ENCODE peak calls at places on chromosomes 16 and 17, in ten cellular contexts. Y is astrocyte of the cerebellum, G is dorsolateral prefrontal cortex, P is tibial artery, R is mammary epithelial cell, D is bronchial epithelial cell, X is epithelial cell of proximal tubule, H is AG04450, U is progenitor cell of endocrine pancreas, C is HCT116. Q is an unnamed sample.

GRCh38 chr16:26433807-26434206 is 632.9 kb upstream of the C16orf82 start:
- DNase-seq in Y (no peak), G (no peak), P (no peak), R (no peak), D (no peak), X (no peak), H (no peak), U (no peak), C (no peak), Q (no peak)

GRCh38 chr16:1816396-1817275 is 10.0 kb downstream of the HAGH start:
- DNase-seq in Y (no peak), G (no peak), P (no peak), R (no peak), D (no peak), X (no peak), H (no peak), U (no peak), C (no peak), Q (no peak)

GRCh38 chr17:76582660-76583059 is 3.0 kb downstream of the ST6GALNAC2 start:
- DNase-seq in Y (no peak), G (no peak), P (no peak), R (peak; percentile 90), D (peak; percentile 94), X (no peak), H (no peak), U (no peak), C (no peak), Q (peak; percentile 60)

GRCh38 chr17:78484300-78485159 is 92.7 kb downstream of the DNAH17 start:
- DNase-seq in Y (no peak), G (no peak), P (no peak), R (no peak), D (no peak), X (no peak), H (no peak), U (no peak), C (peak; percentile 22), Q (no peak)

GRCh38 chr17:30093463-30094147 is 23.0 kb upstream of the NSRP1 start:
- DNase-seq in Y (no peak), G (no peak), P (no peak), R (peak; percentile 43), D (peak; percentile 44), X (no peak), H (no peak), U (peak; percentile 47), C (peak; percentile 54), Q (peak; percentile 73)

GRCh38 chr16:8962393-8963009 is 1.2 kb downstream of the USP7 start:
- DNase-seq in Y (no peak), G (no peak), P (no peak), R (peak; percentile 43), D (no peak), X (no peak), H (no peak), U (no peak), C (no peak), Q (peak; percentile 31)

GRCh38 chr17:77127735-77128361 is 12.9 kb upstream of the SEC14L1 start:
- DNase-seq in Y (no peak), G (peak; percentile 45), P (peak; percentile 70), R (peak; percentile 81), D (no peak), X (no peak), H (no peak), U (no peak), C (no peak), Q (peak; percentile 93)

GRCh38 chr17:60923000-60923399 is 245.3 kb downstream of the BCAS3 start:
- DNase-seq in Y (no peak), G (no peak), P (no peak), R (no peak), D (no peak), X (no peak), H (no peak), U (no peak), C (no peak), Q (no peak)

GRCh38 chr16:70454221-70455034 is at the start of gene FCSK:
- DNase-seq in Y (no peak), G (no peak), P (no peak), R (peak; percentile 67), D (peak; percentile 49), X (peak; percentile 26), H (peak; percentile 10), U (peak; percentile 80), C (peak; percentile 50), Q (peak; percentile 75)

GRCh38 chr16:11059588-11059987 is 115.2 kb downstream of the CLEC16A start:
- DNase-seq in Y (no peak), G (no peak), P (no peak), R (no peak), D (no peak), X (no peak), H (no peak), U (no peak), C (no peak), Q (no peak)

GRCh38 chr17:29085223-29085622 is 42.3 kb downstream of the PIPOX start:
- DNase-seq in Y (no peak), G (no peak), P (no peak), R (no peak), D (no peak), X (no peak), H (no peak), U (no peak), C (no peak), Q (no peak)

GRCh38 chr17:40475234-40476210 is 25.9 kb downstream of the TNS4 start:
- DNase-seq in Y (no peak), G (no peak), P (no peak), R (peak; percentile 62), D (peak; percentile 60), X (no peak), H (no peak), U (no peak), C (no peak), Q (no peak)

GRCh38 chr16:31141489-31142108 is 6.1 kb upstream of the PRSS8 start:
- DNase-seq in Y (no peak), G (no peak), P (no peak), R (peak; percentile 79), D (peak; percentile 71), X (peak; percentile 54), H (no peak), U (no peak), C (no peak), Q (no peak)

GRCh38 chr16:86508947-86509758 is 1.2 kb upstream of the FOXF1 start:
- DNase-seq in Y (peak; percentile 45), G (no peak), P (no peak), R (peak; percentile 55), D (peak; percentile 4), X (no peak), H (peak; percentile 75), U (no peak), C (peak; percentile 32), Q (peak; percentile 12)
- TF ChIP-seq CTCF in Y (no peak), G (no peak), P (no peak), R (no peak), D (no peak), X (no peak), H (peak; percentile 7), U (no peak), C (no peak), Q (no peak)

DNA sequence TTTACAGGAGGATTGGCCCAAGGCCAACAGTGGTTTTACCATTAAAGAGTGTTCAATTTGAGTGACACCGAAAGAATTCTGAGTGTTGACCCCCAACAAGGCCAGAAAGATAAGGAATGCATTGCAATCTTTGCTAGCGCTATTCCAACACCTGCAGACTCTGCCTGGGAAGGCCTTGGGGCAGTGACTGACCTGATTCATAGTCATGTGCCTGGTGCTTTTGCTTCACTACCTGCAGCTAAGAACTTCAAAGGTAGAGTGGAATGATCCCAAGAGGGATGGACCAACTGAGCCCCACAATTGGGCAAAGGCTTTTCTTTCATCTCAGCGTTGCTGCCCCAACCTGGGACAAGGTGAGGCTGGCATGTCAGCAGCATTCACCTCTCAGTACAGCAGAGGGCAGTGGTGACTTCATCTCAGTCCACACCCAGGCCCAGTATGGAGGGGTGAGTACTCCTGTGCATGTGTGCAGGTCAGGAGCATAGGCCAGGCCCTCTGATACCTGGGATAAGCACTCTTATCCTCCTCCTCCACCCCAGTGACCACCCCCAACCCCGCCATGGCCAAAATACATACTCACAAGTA is 149.6 kb upstream of the GNAO1 start:
- DNase-seq in Y (no peak), G (no peak), P (no peak), R (peak; percentile 36), D (peak; percentile 23), X (no peak), H (no peak), U (peak; percentile 28), C (peak; percentile 7), Q (peak; percentile 57)
- TF ChIP-seq CTCF in Y (no peak), G (peak; percentile 19), P (peak; percentile 29), R (peak; percentile 82), D (peak; percentile 48), X (peak; percentile 35), H (no peak), U (peak; percentile 64), C (peak; percentile 53), Q (peak; percentile 47)

DNA sequence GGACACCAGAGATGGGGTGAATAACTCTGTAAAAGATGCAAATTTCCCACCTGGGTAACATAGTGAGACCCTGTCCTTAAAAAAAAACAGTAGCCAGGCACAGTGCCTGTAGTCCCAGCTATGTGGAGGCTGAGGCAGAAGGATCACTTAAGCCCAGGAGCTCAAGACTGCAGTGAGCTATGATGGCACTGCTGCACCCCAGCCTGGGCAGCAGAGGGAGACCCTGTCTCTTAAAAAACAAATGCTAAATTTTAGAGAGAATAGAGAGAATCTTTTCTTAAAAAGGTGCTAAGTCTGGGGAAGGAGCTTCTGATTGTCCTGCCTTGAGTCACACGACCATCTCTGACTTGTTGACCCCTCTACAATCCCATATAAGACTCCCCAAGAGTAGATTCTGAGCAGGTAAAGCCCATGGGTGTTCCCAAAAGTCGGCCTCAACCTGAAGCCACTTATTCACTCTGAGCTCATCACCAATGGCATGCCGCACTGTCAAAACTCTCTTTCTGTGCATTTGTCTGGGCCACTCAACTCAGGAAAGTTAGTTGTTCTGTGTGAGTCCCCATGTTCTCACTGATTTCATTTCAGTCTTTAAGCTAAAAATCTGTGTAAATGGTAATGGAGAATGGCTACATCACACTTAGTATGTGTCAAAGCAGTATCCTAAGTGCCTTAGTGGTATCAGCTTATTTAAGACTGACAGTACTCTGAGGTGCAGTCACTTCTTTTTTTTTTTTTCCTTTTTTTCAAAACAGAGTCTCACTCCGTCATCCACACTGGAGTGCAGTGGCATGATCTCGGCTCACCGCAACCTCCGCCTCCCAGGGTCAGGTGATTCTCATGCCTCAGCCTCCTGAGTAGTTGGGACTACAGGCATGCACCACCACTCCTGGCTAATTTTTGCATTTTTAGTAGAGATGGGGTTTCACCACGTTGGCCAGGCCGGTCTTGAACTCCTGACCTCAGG is 41.6 kb downstream of the PRKCB start:
- DNase-seq in Y (no peak), G (no peak), P (no peak), R (no peak), D (no peak), X (no peak), H (no peak), U (no peak), C (no peak), Q (no peak)
- TF ChIP-seq CTCF in Y (no peak), G (no peak), P (no peak), R (peak; percentile 10), D (no peak), X (no peak), H (no peak), U (no peak), C (no peak), Q (no peak)

GRCh38 chr17:80908206-80908605 is 83.4 kb upstream of the CHMP6 start:
- DNase-seq in Y (no peak), G (no peak), P (no peak), R (no peak), D (no peak), X (no peak), H (no peak), U (no peak), C (no peak), Q (no peak)
- TF ChIP-seq CTCF in Y (no peak), G (no peak), P (no peak), R (no peak), D (no peak), X (no peak), H (no peak), U (no peak), C (no peak), Q (no peak)